ENCODE peak calls at places on chromosomes 16 and 17, in six cellular contexts. N, K, G, J, V and C are unnamed samples.

GRCh38 chr17:15351925-15352324 is 10.5 kb upstream of the TEKT3 start:
- DNase-seq in N (no peak), K (peak; percentile 39), G (no peak), J (no peak), V (no peak), C (no peak)

GRCh38 chr16:57979006-57979585 is 8.2 kb upstream of the CNGB1 start:
- DNase-seq in N (no peak), K (no peak), G (no peak), J (no peak), V (no peak), C (no peak)

GRCh38 chr16:79067600-79067999 is 532.9 kb downstream of the MAF start:
- DNase-seq in N (no peak), K (no peak), G (no peak), J (no peak), V (no peak), C (no peak)

GRCh38 chr17:181213-182163 is at the start of gene DOC2B:
- DNase-seq in N (peak; percentile 40), K (no peak), G (no peak), J (no peak), V (no peak), C (no peak)

GRCh38 chr17:82065638-82066303 is at the start of gene DUS1L:
- DNase-seq in N (peak; percentile 59), K (no peak), G (peak; percentile 58), J (no peak), V (peak; percentile 70), C (peak; percentile 54)

GRCh38 chr17:68288804-68289203 is 2.1 kb downstream of the SLC16A6 start:
- DNase-seq in N (no peak), K (no peak), G (no peak), J (no peak), V (peak; percentile 18), C (no peak)

GRCh38 chr17:73924488-73925186 is 278.8 kb upstream of the RPL38 start:
- DNase-seq in N (no peak), K (no peak), G (no peak), J (no peak), V (no peak), C (no peak)

GRCh38 chr16:48054881-48055601 is 100.8 kb downstream of the ABCC12 start:
- DNase-seq in N (peak; percentile 42), K (peak; percentile 36), G (no peak), J (no peak), V (peak; percentile 13), C (no peak)

GRCh38 chr17:30124273-30124796 is 7.7 kb downstream of the NSRP1 start:
- DNase-seq in N (no peak), K (no peak), G (no peak), J (no peak), V (no peak), C (no peak)

GRCh38 chr17:57017625-57018024 is 39.7 kb downstream of the SCPEP1 start:
- DNase-seq in N (no peak), K (no peak), G (no peak), J (no peak), V (no peak), C (no peak)

GRCh38 chr17:38598536-38598935 is 7.2 kb downstream of the SRCIN1 start:
- DNase-seq in N (no peak), K (peak; percentile 13), G (no peak), J (no peak), V (no peak), C (no peak)

GRCh38 chr17:63446981-63447687 is 1.0 kb upstream of the CYB561 start:
- DNase-seq in N (no peak), K (no peak), G (peak; percentile 40), J (no peak), V (peak; percentile 48), C (peak; percentile 56)

GRCh38 chr17:67289174-67289876 is 44.3 kb upstream of the HELZ start:
- DNase-seq in N (peak; percentile 66), K (peak; percentile 8), G (no peak), J (no peak), V (no peak), C (no peak)

GRCh38 chr16:4319454-4319853 is 3.6 kb downstream of the GLIS2 start:
- DNase-seq in N (no peak), K (no peak), G (peak; percentile 58), J (no peak), V (peak; percentile 43), C (peak; percentile 50)

GRCh38 chr16:85542548-85542927 is 70.6 kb upstream of the GSE1 start:
- DNase-seq in N (no peak), K (no peak), G (no peak), J (no peak), V (no peak), C (no peak)

GRCh38 chr16:50603206-50604064 is 55.2 kb downstream of the NKD1 start:
- DNase-seq in N (no peak), K (no peak), G (no peak), J (no peak), V (no peak), C (no peak)

GRCh38 chr16:709651-710499 is 4.3 kb upstream of the FBXL16 start:
- DNase-seq in N (no peak), K (peak; percentile 62), G (no peak), J (no peak), V (no peak), C (no peak)

GRCh38 chr17:7854851-7855642 is at the start of gene TMEM88:
- DNase-seq in N (no peak), K (no peak), G (no peak), J (no peak), V (no peak), C (peak; percentile 26)

GRCh38 chr16:56673916-56674315 is 4.3 kb downstream of the MT1H start:
- DNase-seq in N (no peak), K (no peak), G (no peak), J (no peak), V (no peak), C (no peak)

GRCh38 chr17:17919169-17920107 is 52.8 kb downstream of the TOM1L2 start:
- DNase-seq in N (peak; percentile 82), K (peak; percentile 39), G (peak; percentile 44), J (no peak), V (peak; percentile 60), C (peak; percentile 32)

GRCh38 chr16:4410335-4411075 is 5.9 kb downstream of the CORO7 start:
- DNase-seq in N (no peak), K (peak; percentile 98), G (no peak), J (no peak), V (no peak), C (no peak)

GRCh38 chr16:77748426-77748825 is 26.1 kb downstream of the NUDT7 start:
- DNase-seq in N (no peak), K (no peak), G (no peak), J (no peak), V (no peak), C (no peak)

GRCh38 chr16:80954985-80955384 is 51.7 kb downstream of the CMC2 start:
- DNase-seq in N (no peak), K (no peak), G (no peak), J (no peak), V (no peak), C (no peak)

GRCh38 chr16:80962879-80963278 is 43.8 kb downstream of the CMC2 start:
- DNase-seq in N (no peak), K (no peak), G (no peak), J (no peak), V (no peak), C (no peak)

DNA sequence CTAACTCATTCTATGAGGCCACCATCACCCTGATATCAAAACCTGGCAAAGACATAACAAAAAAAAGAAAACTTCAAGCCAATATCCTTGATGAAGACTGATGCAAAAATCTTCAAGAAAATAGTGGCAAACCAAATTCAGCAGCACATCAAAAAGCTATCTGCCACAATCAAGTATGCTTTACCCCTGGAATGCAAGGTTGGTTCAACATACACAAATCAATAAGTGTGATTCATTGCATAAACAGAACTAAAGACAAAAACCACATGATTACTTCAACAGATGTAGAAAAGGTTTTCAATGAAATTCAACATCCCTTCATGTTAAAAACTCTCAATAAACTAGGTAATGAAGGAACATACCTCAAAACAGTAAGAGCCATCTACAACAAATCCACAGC is 48.4 kb downstream of the CMC2 start:
- DNase-seq in N (no peak), K (no peak), G (no peak), J (no peak), V (no peak), C (no peak)
- H3K9me3 ChIP-seq in N (no peaks in the 10 kb centered on the region), K (no peaks in the 10 kb centered on the region), G (peaks cover 4% of the 10 kb centered on the region), J (no peaks in the 10 kb centered on the region), V (peaks cover 7% of the 10 kb centered on the region), C (peaks cover 7% of the 10 kb centered on the region)

GRCh38 chr16:74560912-74561311 is 46.0 kb downstream of the GLG1 start:
- DNase-seq in N (no peak), K (no peak), G (no peak), J (no peak), V (no peak), C (no peak)

GRCh38 chr16:74561626-74562025 is 45.3 kb downstream of the GLG1 start:
- DNase-seq in N (no peak), K (no peak), G (no peak), J (no peak), V (no peak), C (no peak)

GRCh38 chr16:74558873-74559272 is 48.0 kb downstream of the GLG1 start:
- DNase-seq in N (no peak), K (no peak), G (no peak), J (no peak), V (no peak), C (no peak)

GRCh38 chr16:74556375-74556922 is 50.5 kb downstream of the GLG1 start:
- DNase-seq in N (no peak), K (no peak), G (no peak), J (no peak), V (no peak), C (no peak)

GRCh38 chr16:74557275-74557674 is 49.6 kb downstream of the GLG1 start:
- DNase-seq in N (no peak), K (no peak), G (no peak), J (no peak), V (no peak), C (no peak)
- H3K9me3 ChIP-seq in N (no peaks in the 10 kb centered on the region), K (no peaks in the 10 kb centered on the region), G (no peaks in the 10 kb centered on the region), J (no peaks in the 10 kb centered on the region), V (no peaks in the 10 kb centered on the region), C (no peaks in the 10 kb centered on the region)

GRCh38 chr16:35565626-35566025 is 2106.2 kb downstream of the TP53TG3F start:
- DNase-seq in N (no peak), K (no peak), G (no peak), J (no peak), V (no peak), C (no peak)

GRCh38 chr16:35572186-35572585 is 2112.8 kb downstream of the TP53TG3F start:
- DNase-seq in N (no peak), K (no peak), G (no peak), J (no peak), V (no peak), C (no peak)

GRCh38 chr16:35573407-35573806 is 2114.0 kb downstream of the TP53TG3F start:
- DNase-seq in N (no peak), K (no peak), G (no peak), J (no peak), V (no peak), C (no peak)

GRCh38 chr16:35570946-35571345 is 2111.5 kb downstream of the TP53TG3F start:
- DNase-seq in N (no peak), K (no peak), G (no peak), J (no peak), V (no peak), C (no peak)

GRCh38 chr16:35569413-35569812 is 2110.0 kb downstream of the TP53TG3F start:
- DNase-seq in N (no peak), K (no peak), G (no peak), J (no peak), V (no peak), C (no peak)
- H3K9me3 ChIP-seq in N (peaks cover 13% of the 10 kb centered on the region), K (peaks cover 41% of the 10 kb centered on the region), G (peaks cover 4% of the 10 kb centered on the region), J (no peaks in the 10 kb centered on the region), V (no peaks in the 10 kb centered on the region), C (peaks cover 4% of the 10 kb centered on the region)

GRCh38 chr17:5077781-5078105 is 524 bp upstream of the ZFP3 start:
- DNase-seq in N (no peak), K (no peak), G (no peak), J (no peak), V (no peak), C (no peak)
- H3K9me3 ChIP-seq in N (peaks cover 2% of the 10 kb centered on the region), K (peaks cover 31% of the 10 kb centered on the region), G (no peaks in the 10 kb centered on the region), J (no peaks in the 10 kb centered on the region), V (no peaks in the 10 kb centered on the region), C (no peaks in the 10 kb centered on the region)